ENCODE peak calls at places on chromosomes 16 and 17, in seven cellular contexts. B, X, F, A, J, V and G are unnamed samples.

GRCh38 chr17:76537288-76537577 is 276 bp downstream of the CYGB start:
- DNase-seq in B (no peak), V (peak), A (no peak), F (no peak), J (no peak), X (no peak), G (peak)

GRCh38 chr16:12819126-12820117 is 15.7 kb upstream of the CPPED1 start:
- DNase-seq in B (peak), X (no peak), V (peak), J (peak), A (peak), F (no peak), G (no peak)

GRCh38 chr16:22174642-22175041 is 12.3 kb downstream of the SDR42E2 start:
- DNase-seq in J (no peak), A (no peak), V (no peak), F (no peak), X (no peak), B (no peak), G (no peak)

GRCh38 chr16:80968386-80969113 is 38.1 kb downstream of the CMC2 start:
- DNase-seq in J (no peak), X (no peak), V (peak), A (no peak), B (peak), F (peak), G (no peak)

GRCh38 chr16:24993722-24994686 is 21.2 kb downstream of the ARHGAP17 start:
- DNase-seq in X (peak), J (no peak), A (no peak), F (peak), B (peak), V (peak), G (no peak)

GRCh38 chr17:46139365-46140210 is 53.6 kb downstream of the KANSL1 start:
- DNase-seq in V (no peak), X (no peak), A (no peak), J (no peak), B (no peak), F (no peak), G (no peak)

GRCh38 chr16:86998196-86999001 is 318.8 kb downstream of the C16orf95 start:
- DNase-seq in J (no peak), V (no peak), F (no peak), B (no peak), A (no peak), X (no peak), G (no peak)

GRCh38 chr16:83351846-83352245 is 455.9 kb upstream of the HSBP1 start:
- DNase-seq in J (no peak), A (no peak), X (peak), V (no peak), B (no peak), F (no peak), G (no peak)

GRCh38 chr17:39486242-39486641 is 25.0 kb downstream of the CDK12 start:
- DNase-seq in A (no peak), J (peak), V (peak), X (peak), F (no peak), B (peak), G (no peak)

GRCh38 chr17:33689725-33690124 is 396.6 kb upstream of the ASIC2 start:
- DNase-seq in V (no peak), J (no peak), F (no peak), A (no peak), X (no peak), B (no peak), G (no peak)

GRCh38 chr17:83179378-83179777 is 100.0 kb downstream of the METRNL start:
- DNase-seq in X (no peak), V (no peak), B (no peak), A (no peak), F (no peak), J (no peak), G (peak)

GRCh38 chr16:68564367-68564985 is 25.4 kb downstream of the ZFP90 start:
- DNase-seq in X (no peak), B (peak), F (no peak), V (peak), A (no peak), J (no peak), G (no peak)

GRCh38 chr17:27533874-27534815 is 77.9 kb downstream of the KSR1 start:
- DNase-seq in F (peak), J (peak), V (peak), A (no peak), B (peak), X (peak), G (no peak)

GRCh38 chr16:66798162-66798561 is 3.2 kb downstream of the TERB1 start:
- DNase-seq in V (peak), F (no peak), X (no peak), B (no peak), J (no peak), A (no peak), G (no peak)

GRCh38 chr17:65249774-65250173 is 112.6 kb downstream of the RGS9 start:
- DNase-seq in X (no peak), B (no peak), J (no peak), A (no peak), F (no peak), V (no peak), G (no peak)

GRCh38 chr17:17801800-17802481 is 34.8 kb downstream of the SREBF1 start:
- DNase-seq in X (no peak), V (no peak), F (no peak), B (no peak), A (no peak), J (no peak), G (no peak)

GRCh38 chr17:44829558-44830358 is at the start of gene GJC1:
- DNase-seq in J (no peak), A (peak), V (peak), F (no peak), X (no peak), B (peak), G (no peak)

GRCh38 chr17:63631626-63632025 is 9.4 kb downstream of the MAP3K3 start:
- DNase-seq in F (no peak), B (no peak), J (no peak), X (no peak), V (no peak), A (no peak), G (no peak)

GRCh38 chr16:51305337-51305736 is 154.3 kb upstream of the SALL1 start:
- DNase-seq in A (no peak), F (no peak), J (no peak), V (no peak), B (no peak), X (no peak), G (no peak)

GRCh38 chr17:14068542-14069250 is 608 bp upstream of the COX10 start:
- DNase-seq in J (no peak), X (no peak), B (no peak), F (no peak), A (no peak), V (no peak), G (no peak)

GRCh38 chr17:83149761-83150251 is 70.4 kb downstream of the METRNL start:
- DNase-seq in V (no peak), F (no peak), A (no peak), X (no peak), J (no peak), B (no peak), G (peak)

GRCh38 chr17:11701906-11702305 is 103.6 kb downstream of the DNAH9 start:
- DNase-seq in B (no peak), X (no peak), A (no peak), J (no peak), F (no peak), V (no peak), G (no peak)

GRCh38 chr16:4322121-4323035 is 6.5 kb downstream of the GLIS2 start:
- DNase-seq in X (no peak), J (no peak), B (no peak), F (no peak), A (no peak), V (no peak), G (peak)

GRCh38 chr16:84851192-84852127 is 31.7 kb downstream of the CRISPLD2 start:
- DNase-seq in X (peak), A (no peak), V (peak), J (peak), B (peak), F (peak), G (no peak)

GRCh38 chr16:14302399-14303181 is 231.5 kb downstream of the MRTFB start:
- DNase-seq in V (no peak), X (no peak), J (no peak), A (peak), B (no peak), F (no peak), G (no peak)

GRCh38 chr17:37259030-37259735 is 116.6 kb upstream of the C17orf78 start:
- DNase-seq in A (no peak), J (no peak), F (peak), B (no peak), X (no peak), V (peak), G (no peak)

GRCh38 chr17:40109471-40109824 is 9.1 kb upstream of the NR1D1 start:
- DNase-seq in V (peak), X (no peak), J (no peak), A (no peak), F (no peak), B (peak), G (no peak)

GRCh38 chr17:19004601-19005441 is at the start of gene FAM83G:
- DNase-seq in J (peak), B (peak), A (no peak), V (peak), X (no peak), F (no peak), G (no peak)

GRCh38 chr17:16407911-16408588 is 7.3 kb upstream of the TRPV2 start:
- DNase-seq in F (no peak), V (peak), J (no peak), A (no peak), B (peak), X (no peak), G (no peak)

GRCh38 chr17:64504769-64505319 is 1.2 kb downstream of the DDX5 start:
- DNase-seq in X (no peak), A (no peak), F (no peak), J (no peak), B (no peak), V (peak), G (no peak)

GRCh38 chr16:10576390-10577304 is 3.8 kb downstream of the EMP2 start:
- DNase-seq in F (no peak), J (no peak), X (no peak), V (no peak), B (no peak), A (no peak), G (no peak)

GRCh38 chr17:5783851-5784250 is 199.5 kb upstream of the NLRP1 start:
- DNase-seq in X (no peak), B (no peak), V (peak), A (no peak), F (no peak), J (no peak), G (no peak)

GRCh38 chr17:5783269-5783668 is 199.0 kb upstream of the NLRP1 start:
- DNase-seq in B (no peak), J (no peak), X (no peak), V (no peak), A (no peak), F (no peak), G (no peak)

GRCh38 chr17:5784791-5785190 is 200.5 kb upstream of the NLRP1 start:
- DNase-seq in J (no peak), X (no peak), V (peak), F (no peak), B (peak), A (no peak), G (no peak)

GRCh38 chr17:5781236-5781927 is 197.1 kb upstream of the NLRP1 start:
- DNase-seq in X (no peak), J (no peak), B (no peak), F (no peak), A (no peak), V (no peak), G (no peak)

GRCh38 chr17:5780476-5780875 is 196.2 kb upstream of the NLRP1 start:
- DNase-seq in V (peak), A (no peak), B (peak), X (no peak), J (no peak), F (peak), G (no peak)
- TF ChIP-seq CTCF in V (no peak), A (no peak), B (peak), X (peak), J (no peak), F (peak), G (no peak)

DNA sequence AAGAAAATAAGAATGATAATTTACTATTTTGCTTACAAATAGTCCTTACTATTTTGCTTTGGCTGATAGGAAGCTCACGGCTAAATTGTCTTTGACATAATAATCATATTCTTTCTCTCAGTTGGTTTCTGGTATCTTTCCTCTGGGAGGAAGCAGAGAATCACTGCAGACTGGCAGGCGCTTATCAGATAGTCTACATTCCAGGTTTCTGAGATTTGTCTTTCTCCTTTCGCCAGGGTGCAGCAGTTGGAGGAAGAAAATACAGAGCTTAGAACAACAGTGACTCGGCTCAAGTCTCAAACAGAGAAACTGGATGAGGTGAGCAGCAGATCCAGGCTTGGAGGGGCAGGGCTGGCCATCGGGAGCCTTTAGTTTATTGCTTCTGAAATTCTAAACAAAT is 136.1 kb downstream of the RAB11FIP4 start:
- DNase-seq in B (no peak), X (no peak), F (no peak), A (no peak), J (no peak), V (no peak), G (peak)
- TF ChIP-seq CTCF in B (no peak), X (no peak), F (no peak), A (no peak), J (no peak), V (no peak), G (peak)

GRCh38 chr17:53316073-53316472 is 506.7 kb upstream of the KIF2B start:
- DNase-seq in J (no peak), F (no peak), A (no peak), B (no peak), V (no peak), X (no peak), G (peak)

GRCh38 chr17:53316988-53317387 is 505.7 kb upstream of the KIF2B start:
- DNase-seq in V (no peak), J (no peak), A (no peak), F (no peak), B (no peak), X (no peak), G (no peak)

GRCh38 chr17:53319947-53320346 is 502.8 kb upstream of the KIF2B start:
- DNase-seq in B (no peak), A (no peak), V (no peak), J (no peak), X (no peak), F (no peak), G (no peak)
- TF ChIP-seq CTCF in B (no peak), A (no peak), V (no peak), J (no peak), X (no peak), F (no peak), G (no peak)

GRCh38 chr16:56275801-56276200 is 84.5 kb downstream of the GNAO1 start:
- DNase-seq in B (no peak), J (no peak), A (no peak), X (no peak), V (no peak), F (no peak), G (no peak)

GRCh38 chr16:56275076-56275475 is 83.8 kb downstream of the GNAO1 start:
- DNase-seq in B (no peak), F (no peak), J (no peak), A (no peak), V (no peak), X (no peak), G (no peak)

GRCh38 chr16:56279132-56279531 is 87.8 kb downstream of the GNAO1 start:
- DNase-seq in A (no peak), V (peak), F (no peak), B (no peak), J (no peak), X (no peak), G (no peak)

GRCh38 chr16:56278196-56278855 is 87.0 kb downstream of the GNAO1 start:
- DNase-seq in V (no peak), X (no peak), A (no peak), B (no peak), J (no peak), F (no peak), G (no peak)

GRCh38 chr16:56277040-56277439 is 85.8 kb downstream of the GNAO1 start:
- DNase-seq in A (peak), F (no peak), V (no peak), J (no peak), B (peak), X (no peak), G (no peak)
- TF ChIP-seq CTCF in A (peak), F (peak), V (peak), J (no peak), B (peak), X (no peak), G (peak)

GRCh38 chr17:72527819-72528218 is 407.0 kb downstream of the SOX9 start:
- DNase-seq in A (no peak), B (no peak), J (no peak), F (no peak), X (no peak), V (no peak), G (no peak)

GRCh38 chr17:72530409-72530808 is 409.6 kb downstream of the SOX9 start:
- DNase-seq in B (no peak), V (no peak), F (no peak), X (no peak), A (no peak), J (no peak), G (no peak)

GRCh38 chr17:72531729-72532128 is 410.9 kb downstream of the SOX9 start:
- DNase-seq in J (no peak), V (no peak), B (no peak), F (no peak), A (no peak), X (no peak), G (no peak)

GRCh38 chr17:72528683-72529082 is 407.9 kb downstream of the SOX9 start:
- DNase-seq in J (no peak), X (no peak), V (no peak), F (no peak), B (no peak), A (no peak), G (no peak)

GRCh38 chr17:72529386-72529785 is 408.6 kb downstream of the SOX9 start:
- DNase-seq in F (no peak), J (no peak), X (no peak), B (no peak), V (no peak), A (no peak), G (no peak)
- TF ChIP-seq CTCF in F (no peak), J (no peak), X (no peak), B (no peak), V (no peak), A (no peak), G (no peak)

DNA sequence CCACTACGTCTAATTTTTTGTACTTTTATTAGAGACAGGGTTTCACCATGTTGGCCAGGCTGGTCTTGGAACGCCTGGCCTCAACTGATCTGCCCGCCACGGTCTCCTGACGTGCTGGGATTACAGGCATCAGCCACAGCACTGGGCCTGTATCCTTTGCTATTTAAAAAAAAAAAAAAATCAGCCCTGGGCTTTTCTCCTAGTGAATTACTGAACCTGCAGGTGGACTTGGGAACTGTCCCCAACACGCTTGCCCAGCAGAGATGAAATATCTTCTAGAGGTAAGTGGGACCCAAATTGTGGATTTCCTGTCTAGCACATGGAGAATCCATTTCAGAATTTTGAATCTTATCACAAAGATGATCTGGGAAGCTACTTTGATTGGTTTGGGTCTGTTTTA is 14.8 kb downstream of the CNOT1 start:
- DNase-seq in F (no peak), J (no peak), V (no peak), B (no peak), X (no peak), A (no peak), G (no peak)
- TF ChIP-seq CTCF in F (no peak), J (no peak), V (no peak), B (no peak), X (no peak), A (peak), G (no peak)

DNA sequence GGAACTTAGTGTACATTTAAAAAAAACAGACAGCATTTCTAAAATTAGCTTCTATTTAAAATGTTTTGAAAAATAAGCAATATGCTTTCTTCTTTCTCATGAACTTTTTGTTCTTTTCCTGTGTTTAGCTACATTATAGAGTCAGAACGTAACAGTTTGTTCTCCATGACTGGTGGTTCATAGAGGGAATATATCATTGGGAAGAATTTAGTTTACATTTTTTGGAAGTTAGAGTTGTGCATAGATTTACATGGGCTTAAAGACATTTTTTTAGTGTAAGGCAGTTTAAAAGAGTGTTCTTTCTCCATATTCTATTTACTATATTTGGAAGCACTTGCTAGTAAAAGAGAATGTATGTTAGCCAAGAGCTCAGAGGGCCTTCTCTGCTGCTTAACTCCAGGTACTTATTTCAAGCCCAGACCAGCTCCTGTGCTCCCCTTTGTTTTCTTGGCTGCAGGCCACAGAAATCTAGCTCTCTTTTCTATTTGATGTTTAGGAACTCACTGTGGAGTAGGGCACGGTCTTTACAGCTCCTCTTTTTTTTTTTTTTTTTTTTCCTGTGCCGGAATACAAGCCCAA is 20.2 kb downstream of the AP2B1 start:
- DNase-seq in V (no peak), F (no peak), X (no peak), A (no peak), B (no peak), J (no peak), G (no peak)
- TF ChIP-seq CTCF in V (no peak), F (no peak), X (no peak), A (no peak), B (no peak), J (no peak), G (no peak)